ENCODE peak calls at places on chromosomes 7 and 10, in six cellular contexts. F is Panc1, W is pancreas, Z is WTC11, P is left lung, K is heart right ventricle. C is an unnamed sample.

GRCh38 chr10:58184120-58184670 is 83.5 kb downstream of the IPMK start:
- ATAC-seq in Z (no peak), P (no peak), F (no peak), K (no peak), W (no peak), C (no peak)

GRCh38 chr7:27782849-27783248 is 42.9 kb downstream of the TAX1BP1 start:
- ATAC-seq in P (no peak), F (no peak), W (no peak), K (no peak), Z (no peak), C (peak; percentile 47)

GRCh38 chr7:103131225-103131624 is 17.7 kb downstream of the NAPEPLD start:
- ATAC-seq in Z (no peak), W (no peak), F (no peak), K (no peak), P (peak; percentile 58), C (no peak)

GRCh38 chr10:3516191-3516590 is 268.8 kb downstream of the KLF6 start:
- ATAC-seq in Z (peak; percentile 41), W (no peak), K (no peak), P (no peak), F (no peak), C (no peak)

GRCh38 chr10:104321716-104322415 is 16.4 kb downstream of the ITPRIP start:
- ATAC-seq in K (peak; percentile 1), Z (peak; percentile 3), F (no peak), P (no peak), W (no peak), C (no peak)

GRCh38 chr7:72924417-72924747 is 513 bp upstream of the POM121 start:
- ATAC-seq in P (peak; percentile 5), K (no peak), F (peak; percentile 44), W (peak; percentile 3), Z (peak; percentile 5), C (peak; percentile 41)

GRCh38 chr7:155782466-155782865 is 29.8 kb downstream of the SHH start:
- ATAC-seq in P (no peak), W (no peak), F (no peak), Z (no peak), K (no peak), C (no peak)

GRCh38 chr10:79221110-79222051 is 125.9 kb upstream of the PPIF start:
- ATAC-seq in P (peak; percentile 23), K (peak; percentile 77), F (no peak), W (peak; percentile 79), Z (peak; percentile 32), C (peak; percentile 61)

GRCh38 chr7:20741801-20742200 is 44.9 kb downstream of the SP8 start:
- ATAC-seq in F (no peak), W (no peak), K (no peak), Z (no peak), P (no peak), C (no peak)

GRCh38 chr7:30142710-30143109 is 7.9 kb downstream of the MTURN start:
- ATAC-seq in Z (no peak), W (peak; percentile 81), P (peak; percentile 81), F (no peak), K (peak; percentile 35), C (peak; percentile 79)

GRCh38 chr7:37535841-37536240 is 87.2 kb upstream of the ELMO1 start:
- ATAC-seq in K (no peak), F (no peak), W (no peak), Z (no peak), P (no peak), C (no peak)